ENCODE peak calls at places on chromosomes 12 and 14, in six cellular contexts. S is A549, T is H1, P is K562, V is HepG2, R is GM12878. G is an unnamed sample. For H3K4me1, the result is how much of the 10 kb centered on the place peaks cover.

GRCh38 chr14:75198291-75198933 is 22.0 kb upstream of the TMED10 start:
- DNase-seq in S (no peak), T (no peak), P (no peak), V (peak), R (no peak), G (peak)

GRCh38 chr14:97180304-97181200 is 383.4 kb downstream of the VRK1 start:
- DNase-seq in S (peak), T (no peak), P (peak), V (peak), R (no peak), G (no peak)

GRCh38 chr14:26917086-26917485 is 319.3 kb upstream of the NOVA1 start:
- DNase-seq in S (peak), T (no peak), P (peak), V (peak), R (no peak), G (peak)

GRCh38 chr12:126545411-126545810 is 1480.2 kb downstream of the AACS start:
- DNase-seq in S (peak), T (no peak), P (no peak), V (no peak), R (no peak), G (no peak)

GRCh38 chr12:49345840-49346658 is 639 bp upstream of the DNAJC22 start:
- DNase-seq in S (no peak), T (peak), P (no peak), V (no peak), R (no peak), G (peak)

GRCh38 chr12:24839268-24839791 is 109.6 kb downstream of the BCAT1 start:
- DNase-seq in S (no peak), T (no peak), P (no peak), V (no peak), R (peak), G (no peak)

GRCh38 chr14:65095633-65096205 is 6.6 kb downstream of the MAX start:
- DNase-seq in S (no peak), T (no peak), P (peak), V (no peak), R (no peak), G (no peak)

GRCh38 chr14:67738740-67739504 is 37.2 kb downstream of the RDH12 start:
- DNase-seq in S (peak), T (no peak), P (peak), V (peak), R (no peak), G (no peak)

GRCh38 chr14:102933618-102934231 is 11.3 kb downstream of the AMN start:
- DNase-seq in S (no peak), T (no peak), P (no peak), V (peak), R (no peak), G (no peak)

GRCh38 chr12:55687746-55688145 is 20.0 kb downstream of the ITGA7 start:
- DNase-seq in S (no peak), T (no peak), P (no peak), V (no peak), R (no peak), G (no peak)

GRCh38 chr12:109952160-109952858 is 43.9 kb downstream of the GIT2 start:
- DNase-seq in S (no peak), T (no peak), P (no peak), V (no peak), R (peak), G (no peak)

GRCh38 chr12:54413284-54414190 is 5.5 kb downstream of the ITGA5 start:
- DNase-seq in S (no peak), T (no peak), P (no peak), V (no peak), R (no peak), G (no peak)
- H3K4me1 ChIP-seq in S (half or more), T (under half), P (under half), V (under half), R (under half), G (under half)

GRCh38 chr12:44653886-44654527 is 222.1 kb downstream of the NELL2 start:
- DNase-seq in S (no peak), T (no peak), P (no peak), V (no peak), R (no peak), G (no peak)

GRCh38 chr12:44654641-44655625 is 221.2 kb downstream of the NELL2 start:
- DNase-seq in S (no peak), T (peak), P (no peak), V (no peak), R (no peak), G (peak)
- TF ChIP-seq CHD2 in S (no peak), T (no peak), P (no peak), V (no peak), R (no peak), G (no peak)

GRCh38 chr12:92538970-92539749 is 163.6 kb upstream of the PLEKHG7 start:
- DNase-seq in S (peak), T (no peak), P (peak), V (no peak), R (peak), G (no peak)
- H3K4me1 ChIP-seq in S (under half), T (under half), P (under half), V (under half), R (half or more), G (under half)

DNA sequence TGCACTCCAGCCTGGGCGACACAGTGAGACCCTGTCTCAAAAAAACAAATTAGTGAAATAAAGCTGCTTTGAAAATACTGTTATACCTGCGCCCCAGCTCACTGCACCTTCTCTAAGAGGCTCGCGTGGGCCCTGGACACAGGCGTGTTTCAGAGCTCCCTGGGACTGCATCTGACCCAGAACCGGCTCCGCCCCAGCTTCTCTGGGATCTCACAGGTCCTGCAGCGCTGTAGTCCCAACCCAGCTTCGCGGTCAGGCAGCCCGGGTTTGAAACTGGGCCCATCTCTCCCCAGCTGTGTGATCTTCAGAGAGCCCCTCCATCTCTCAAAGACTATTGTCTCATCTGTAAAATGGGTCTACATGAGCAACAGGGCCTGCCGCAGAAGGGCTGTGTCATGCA is 7.5 kb downstream of the RIMBP2 start:
- DNase-seq in S (no peak), T (no peak), P (no peak), V (no peak), R (no peak), G (no peak)
- TF ChIP-seq CHD2 in S (no peak), T (no peak), P (no peak), V (no peak), R (no peak), G (no peak)

GRCh38 chr12:89514751-89515150 is 9.8 kb downstream of the GALNT4 start:
- DNase-seq in S (no peak), T (no peak), P (no peak), V (no peak), R (no peak), G (no peak)
- H3K4me1 ChIP-seq in S (under half), T (under half), P (under half), V (under half), R (under half), G (under half)

DNA sequence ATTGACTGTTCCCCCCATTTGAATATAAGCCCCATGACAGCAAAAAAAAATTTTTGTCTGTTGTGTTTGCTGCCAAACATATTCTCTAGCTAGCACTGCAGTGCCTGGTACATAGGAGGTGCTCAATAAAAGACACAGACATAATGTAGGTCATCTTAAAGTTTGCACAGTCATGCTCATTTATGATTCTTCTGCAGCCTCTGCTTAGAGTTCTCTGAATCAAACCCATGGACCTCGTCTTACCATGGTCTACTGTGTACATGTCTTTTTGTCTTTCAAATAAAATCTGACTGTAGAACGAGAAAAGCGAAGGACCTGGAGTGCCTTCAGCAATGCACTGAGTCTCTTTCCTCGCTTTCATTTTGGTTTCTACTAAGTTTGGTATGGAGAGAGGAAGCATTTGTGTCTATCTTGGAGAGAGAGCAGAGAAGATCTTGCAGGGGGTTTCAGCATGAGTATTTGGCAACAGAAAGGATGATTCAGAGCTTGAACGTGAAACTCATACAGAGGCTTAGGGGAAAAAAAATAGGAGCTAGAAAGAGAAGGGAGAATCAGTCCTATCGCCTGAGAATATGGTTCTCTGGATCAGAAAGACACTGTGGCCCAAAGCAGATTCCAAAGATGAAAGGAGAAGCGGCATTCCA is 38.8 kb upstream of the TMCC3 start:
- DNase-seq in S (no peak), T (no peak), P (no peak), V (no peak), R (no peak), G (no peak)
- TF ChIP-seq CHD2 in S (no peak), T (no peak), P (no peak), V (no peak), R (no peak), G (no peak)

GRCh38 chr12:132500856-132501180 is 10.9 kb downstream of the FBRSL1 start:
- DNase-seq in S (no peak), T (no peak), P (no peak), V (no peak), R (no peak), G (no peak)

GRCh38 chr12:132503611-132504204 is 13.8 kb downstream of the FBRSL1 start:
- DNase-seq in S (no peak), T (no peak), P (no peak), V (no peak), R (no peak), G (no peak)

GRCh38 chr12:132502149-132502881 is 12.4 kb downstream of the FBRSL1 start:
- DNase-seq in S (peak), T (no peak), P (peak), V (no peak), R (no peak), G (peak)

GRCh38 chr12:132501189-132501940 is 11.4 kb downstream of the FBRSL1 start:
- DNase-seq in S (no peak), T (no peak), P (peak), V (no peak), R (no peak), G (no peak)

GRCh38 chr12:132502882-132503193 is 12.9 kb downstream of the FBRSL1 start:
- DNase-seq in S (no peak), T (no peak), P (no peak), V (no peak), R (no peak), G (no peak)
- H3K4me1 ChIP-seq in S (under half), T (under half), P (half or more), V (under half), R (under half), G (under half)

DNA sequence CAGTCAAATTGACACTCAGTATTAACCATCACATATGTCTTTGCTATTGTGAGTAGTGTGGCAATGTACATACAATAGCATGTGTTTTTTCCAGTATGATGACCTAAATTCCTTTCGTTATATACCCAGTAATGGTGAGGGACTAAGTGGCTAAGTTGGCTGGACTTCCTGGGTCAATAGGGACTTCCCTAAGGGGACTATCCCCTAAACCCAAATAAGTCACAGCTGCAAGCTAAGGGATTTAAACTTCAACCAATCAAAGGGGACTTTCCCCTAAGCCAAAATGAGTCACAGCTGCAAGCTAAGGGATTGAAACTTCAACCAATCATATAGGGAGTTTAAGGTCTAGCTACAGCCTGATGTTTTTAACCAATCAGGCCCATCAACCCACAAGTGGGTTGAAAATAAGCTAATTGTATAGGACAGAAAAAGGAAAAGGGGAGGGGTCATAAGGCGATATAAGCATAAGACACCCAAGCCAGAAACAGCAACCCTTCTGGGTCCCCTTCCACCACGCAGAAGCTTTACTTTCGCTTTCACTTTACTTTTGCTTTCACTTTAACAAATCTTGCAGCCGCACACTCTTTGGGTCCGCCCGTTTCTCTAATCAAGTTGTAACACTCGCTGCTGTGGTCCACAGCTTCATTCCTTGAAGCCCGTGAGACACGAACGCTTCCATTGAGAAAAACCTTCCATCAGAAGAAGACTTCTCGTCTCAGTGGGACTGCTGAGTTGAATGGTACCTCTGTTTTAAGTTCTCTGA is 404.4 kb downstream of the FLRT2 start:
- DNase-seq in S (peak), T (no peak), P (peak), V (peak), R (peak), G (peak)
- TF ChIP-seq CHD2 in S (no peak), T (no peak), P (no peak), V (no peak), R (peak), G (no peak)

DNA sequence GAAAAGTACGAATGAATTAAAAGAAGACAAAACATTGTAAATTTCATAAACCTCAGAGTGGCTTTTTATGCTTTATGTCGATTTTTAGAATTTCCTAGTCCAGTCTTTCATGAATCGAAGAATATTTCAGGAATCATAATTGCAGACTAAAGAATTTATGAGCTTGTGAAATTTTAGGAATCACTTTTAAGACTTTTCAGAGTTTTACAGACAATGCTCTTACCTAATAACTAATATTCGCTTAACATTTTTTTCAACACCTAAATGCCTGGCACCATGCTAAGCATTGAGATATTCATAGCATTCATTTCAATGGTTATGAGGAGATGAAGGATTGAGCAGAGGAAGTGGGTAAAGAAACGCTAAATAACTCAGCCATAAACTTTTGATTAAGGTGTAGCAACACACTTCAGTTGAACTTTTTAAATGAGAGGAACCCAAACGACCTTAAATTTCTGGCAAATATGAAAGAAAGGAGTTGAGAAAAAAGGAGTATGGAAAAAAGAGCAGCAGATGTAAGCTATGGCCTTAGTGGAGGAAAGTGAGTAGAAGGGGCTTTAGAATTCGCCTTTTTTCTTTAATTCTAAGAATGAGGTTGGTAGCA is 739 bp upstream of the USP44 start:
- DNase-seq in S (no peak), T (no peak), P (no peak), V (no peak), R (no peak), G (no peak)
- H3K4me1 ChIP-seq in S (under half), T (under half), P (under half), V (under half), R (under half), G (under half)